ENCODE peak calls at places on chromosomes 13 and 19, in eight cellular contexts. N is esophagus squamous epithelium; H is stomach; U is astrocyte; O is CD8-positive, alpha-beta memory T cell; A is NT2/D1; K is GM23248; E is cardiac muscle cell. W is an unnamed sample. For H3K27me3, the result is how much of the 10 kb centered on the place peaks cover.

GRCh38 chr13:28626266-28626665 is 32.7 kb upstream of the POMP start:
- DNase-seq in A (no peak), U (no peak), K (no peak), E (no peak), H (no peak), O (no peak), N (no peak), W (no peak)

GRCh38 chr13:28412981-28413380 is 81.9 kb downstream of the FLT1 start:
- DNase-seq in K (no peak), O (no peak), A (no peak), U (no peak), H (no peak), E (peak), N (no peak), W (peak)

GRCh38 chr19:10143700-10144099 is 24.0 kb upstream of the EIF3G start:
- DNase-seq in E (no peak), K (no peak), N (no peak), O (no peak), U (no peak), A (no peak), H (no peak), W (no peak)

GRCh38 chr13:28494861-28495585 is at the start of gene FLT1:
- DNase-seq in K (peak), N (no peak), H (peak), O (no peak), E (peak), A (peak), U (no peak), W (peak)

GRCh38 chr19:35648017-35648961 is at the start of gene COX6B1:
- DNase-seq in H (peak), N (peak), A (peak), E (peak), O (peak), K (peak), U (peak), W (peak)

GRCh38 chr19:19628499-19629134 is 597 bp upstream of the LPAR2 start:
- DNase-seq in U (peak), K (peak), N (no peak), H (peak), A (peak), O (peak), E (peak), W (no peak)

GRCh38 chr19:39308531-39309304 is 11.9 kb downstream of the LRFN1 start:
- DNase-seq in N (no peak), A (no peak), O (no peak), E (peak), U (no peak), H (no peak), K (peak), W (no peak)

GRCh38 chr19:46616631-46617322 is 8.1 kb downstream of the PTGIR start:
- DNase-seq in K (peak), N (no peak), H (peak), O (no peak), A (no peak), E (peak), U (peak), W (peak)

GRCh38 chr13:55937180-55937579 is 1203.5 kb upstream of the PRR20A start:
- DNase-seq in A (no peak), U (no peak), O (no peak), N (no peak), E (no peak), H (no peak), K (no peak), W (no peak)

GRCh38 chr19:37007587-37008220 is 70.5 kb upstream of the ZNF420 start:
- DNase-seq in U (peak), O (no peak), A (peak), H (peak), N (no peak), E (peak), K (peak), W (peak)

GRCh38 chr13:43783820-43784219 is 3.0 kb downstream of the ENOX1 start:
- DNase-seq in N (no peak), U (no peak), O (no peak), E (peak), A (no peak), K (peak), H (no peak), W (no peak)

GRCh38 chr19:30320916-30321315 is 51.3 kb upstream of the ZNF536 start:
- DNase-seq in O (no peak), U (no peak), H (peak), A (no peak), K (no peak), E (no peak), N (no peak), W (no peak)

GRCh38 chr19:3316132-3316648 is 50.2 kb upstream of the NFIC start:
- DNase-seq in N (no peak), U (no peak), O (no peak), K (no peak), H (no peak), E (no peak), A (no peak), W (no peak)

GRCh38 chr19:12907166-12907565 is 11.9 kb downstream of the SYCE2 start:
- DNase-seq in K (no peak), E (no peak), U (no peak), H (peak), A (no peak), O (no peak), N (no peak), W (no peak)

GRCh38 chr19:5696196-5697021 is 6.3 kb downstream of the RPL36 start:
- DNase-seq in K (no peak), H (no peak), A (no peak), E (no peak), O (no peak), N (no peak), U (no peak), W (peak)

GRCh38 chr13:44303681-44304432 is 69.8 kb upstream of the SERP2 start:
- DNase-seq in U (no peak), K (no peak), N (no peak), H (peak), O (no peak), E (peak), A (no peak), W (peak)

GRCh38 chr19:58409010-58409790 is 751 bp downstream of the ZNF584 start:
- DNase-seq in H (no peak), N (no peak), K (peak), U (no peak), O (no peak), E (peak), A (no peak), W (peak)

GRCh38 chr13:94657167-94657566 is 55.2 kb downstream of the SOX21 start:
- DNase-seq in K (peak), E (peak), N (no peak), A (no peak), U (peak), H (no peak), O (no peak), W (no peak)

GRCh38 chr19:29687897-29688728 is 22.9 kb downstream of the PLEKHF1 start:
- DNase-seq in N (no peak), O (no peak), E (peak), H (no peak), A (no peak), K (peak), U (peak), W (no peak)

GRCh38 chr19:10292206-10292788 is 2.5 kb downstream of the ICAM5 start:
- DNase-seq in N (no peak), E (peak), O (peak), A (peak), U (no peak), K (peak), H (peak), W (peak)

GRCh38 chr13:109425821-109426689 is 360.3 kb downstream of the IRS2 start:
- DNase-seq in A (no peak), K (no peak), H (no peak), E (no peak), N (no peak), O (no peak), U (no peak), W (no peak)

GRCh38 chr19:40831502-40832430 is 18.5 kb downstream of the CYP2A6 start:
- DNase-seq in A (no peak), N (no peak), E (peak), U (peak), K (peak), H (no peak), O (no peak), W (no peak)

GRCh38 chr13:99311137-99311536 is 3.9 kb upstream of the GPR183 start:
- DNase-seq in E (no peak), H (no peak), K (peak), A (no peak), O (no peak), N (no peak), U (no peak), W (no peak)

GRCh38 chr13:51282322-51282721 is 57.2 kb upstream of the SERPINE3 start:
- DNase-seq in K (no peak), A (no peak), U (no peak), O (no peak), E (no peak), N (no peak), H (peak), W (no peak)

GRCh38 chr13:33303885-33304284 is 18.3 kb upstream of the STARD13 start:
- DNase-seq in O (no peak), K (peak), A (no peak), N (no peak), E (peak), U (peak), H (no peak), W (no peak)

GRCh38 chr13:113591750-113592149 is 7.2 kb downstream of the TFDP1 start:
- DNase-seq in U (no peak), O (no peak), A (no peak), E (no peak), H (peak), K (peak), N (no peak), W (no peak)

DNA sequence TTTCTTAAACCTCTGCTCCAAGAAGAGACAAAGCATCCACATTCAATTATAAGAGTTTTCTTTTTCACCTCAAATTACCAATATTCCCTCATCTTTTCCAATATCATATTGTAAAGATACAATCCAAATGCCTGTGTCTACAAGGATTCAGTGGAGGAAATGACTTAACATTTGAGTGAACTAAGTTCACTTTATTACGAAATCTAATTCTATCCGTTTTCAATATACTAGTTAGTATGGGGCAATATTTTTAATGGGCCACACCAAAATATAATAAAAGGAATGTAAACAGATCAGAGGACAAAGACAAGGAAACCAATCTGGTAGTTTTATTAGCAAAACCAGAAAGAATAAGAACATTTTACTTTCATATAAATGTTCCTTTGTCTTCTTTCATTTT is 136.0 kb downstream of the DCLK1 start:
- DNase-seq in O (no peak), A (no peak), K (peak), E (peak), U (no peak), H (no peak), N (no peak), W (no peak)
- H3K27me3 ChIP-seq in O (under half), A (under half), K (under half), E (under half), U (under half), H (under half), N (under half), W (under half)

DNA sequence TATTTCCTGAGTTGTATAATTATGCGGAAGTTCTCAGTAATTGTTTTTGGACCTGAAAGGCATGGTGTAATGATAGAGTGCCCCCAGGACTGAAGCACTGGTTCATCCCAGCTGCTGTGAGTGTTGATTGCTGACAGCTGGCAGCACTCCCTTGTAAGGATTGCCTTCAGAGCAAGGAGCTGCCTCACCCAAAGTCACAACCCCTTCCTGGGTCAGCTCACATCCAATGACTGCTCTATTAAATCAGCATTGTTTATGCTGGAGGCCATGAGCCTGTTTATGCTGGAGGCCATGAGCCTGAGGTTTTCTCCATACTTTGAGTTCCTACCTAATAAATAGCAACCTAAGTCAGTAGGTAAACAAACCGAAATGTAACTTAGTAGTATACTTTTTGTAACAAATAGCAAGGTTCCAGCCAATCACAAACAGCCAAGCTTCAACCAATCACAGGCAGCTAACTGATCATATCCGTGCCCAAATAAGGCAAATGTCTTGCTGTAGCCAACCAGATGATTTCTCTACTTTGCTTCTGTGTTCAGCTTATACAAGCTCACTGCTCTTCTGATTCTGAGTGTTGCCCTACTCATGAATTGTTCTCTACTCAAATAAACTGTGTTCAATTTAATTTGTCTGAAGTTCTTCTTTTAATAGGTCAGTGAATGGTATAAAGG is 11.7 kb upstream of the SPACA6 start:
- DNase-seq in K (no peak), N (no peak), U (no peak), O (no peak), H (no peak), E (peak), A (no peak), W (no peak)
- H3K27me3 ChIP-seq in K (under half), N (under half), U (under half), O (under half), H (under half), E (under half), A (under half), W (under half)

GRCh38 chr19:43496960-43497359 is 7.6 kb downstream of the PHLDB3 start:
- DNase-seq in H (no peak), U (no peak), A (no peak), N (no peak), K (no peak), O (no peak), E (no peak), W (no peak)
- H3K27me3 ChIP-seq in H (under half), U (under half), A (under half), N (under half), K (under half), O (under half), E (under half), W (under half)

GRCh38 chr13:36131215-36131930 is at the start of gene DCLK1:
- DNase-seq in E (peak), H (peak), K (peak), U (no peak), N (no peak), A (peak), O (no peak), W (peak)
- H3K27me3 ChIP-seq in E (half or more), H (under half), K (half or more), U (under half), N (under half), A (half or more), O (under half), W (under half)

W was measured in heart left ventricle.